ENCODE peak calls at places on chromosomes 2 and 18, in four cellular contexts. X is IMR-90, B is transverse colon, H is Peyer's patch. L is an unnamed sample.

GRCh38 chr2:79947751-79948150 is 356.8 kb downstream of the LRRTM1 start:
- DNase-seq in X (no peak), B (no peak), H (no peak), L (no peak)

GRCh38 chr2:209872675-209873074 is 101.0 kb downstream of the UNC80 start:
- DNase-seq in X (no peak), B (no peak), H (no peak), L (no peak)

GRCh38 chr2:26245810-26246209 is 1.1 kb downstream of the HADHB start:
- DNase-seq in X (peak), B (no peak), H (no peak), L (no peak)

GRCh38 chr18:8841781-8842485 is 136.6 kb downstream of the MTCL1 start:
- DNase-seq in X (peak), B (no peak), H (no peak), L (no peak)

GRCh38 chr2:207289295-207290018 is 123.7 kb upstream of the KLF7 start:
- DNase-seq in X (no peak), B (no peak), H (no peak), L (no peak)

GRCh38 chr2:20450201-20451108 is 3.6 kb downstream of the RHOB start:
- DNase-seq in X (peak), B (peak), H (no peak), L (no peak)

GRCh38 chr2:54497738-54498680 is 41.9 kb downstream of the SPTBN1 start:
- DNase-seq in X (peak), B (no peak), H (no peak), L (no peak)

GRCh38 chr2:226985227-226985946 is 149.5 kb downstream of the RHBDD1 start:
- DNase-seq in X (peak), B (peak), H (no peak), L (no peak)

GRCh38 chr2:151049746-151050145 is 211.9 kb downstream of the RBM43 start:
- DNase-seq in X (peak), B (no peak), H (no peak), L (no peak)

GRCh38 chr2:132642415-132642814 is 27.6 kb downstream of the LYPD1 start:
- DNase-seq in X (no peak), B (no peak), H (no peak), L (no peak)

GRCh38 chr2:132641819-132642218 is 28.2 kb downstream of the LYPD1 start:
- DNase-seq in X (no peak), B (no peak), H (no peak), L (no peak)

GRCh38 chr2:132645943-132646804 is 23.8 kb downstream of the LYPD1 start:
- DNase-seq in X (no peak), B (no peak), H (peak), L (no peak)

GRCh38 chr2:132646805-132647115 is 23.2 kb downstream of the LYPD1 start:
- DNase-seq in X (peak), B (no peak), H (no peak), L (no peak)

DNA sequence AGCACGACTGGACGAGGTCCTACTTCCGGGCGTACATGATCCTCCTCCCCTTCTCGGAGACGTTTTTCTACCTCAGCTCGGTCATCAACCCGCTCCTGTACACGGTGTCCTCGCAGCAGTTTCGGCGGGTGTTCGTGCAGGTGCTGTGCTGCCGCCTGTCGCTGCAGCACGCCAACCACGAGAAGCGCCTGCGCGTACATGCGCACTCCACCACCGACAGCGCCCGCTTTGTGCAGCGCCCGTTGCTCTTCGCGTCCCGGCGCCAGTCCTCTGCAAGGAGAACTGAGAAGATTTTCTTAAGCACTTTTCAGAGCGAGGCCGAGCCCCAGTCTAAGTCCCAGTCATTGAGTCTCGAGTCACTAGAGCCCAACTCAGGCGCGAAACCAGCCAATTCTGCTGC is 24.8 kb downstream of the LYPD1 start:
- DNase-seq in X (no peak), B (no peak), H (no peak), L (peak)
- H3K27ac ChIP-seq in X (no peak), B (no peak), H (no peak), L (no peak)

GRCh38 chr2:85665264-85665937 is 2.6 kb downstream of the SFTPB start:
- DNase-seq in X (no peak), B (no peak), H (no peak), L (no peak)
- H3K4me3 ChIP-seq in X (no peak), B (no peak), H (no peak), L (no peak)

DNA sequence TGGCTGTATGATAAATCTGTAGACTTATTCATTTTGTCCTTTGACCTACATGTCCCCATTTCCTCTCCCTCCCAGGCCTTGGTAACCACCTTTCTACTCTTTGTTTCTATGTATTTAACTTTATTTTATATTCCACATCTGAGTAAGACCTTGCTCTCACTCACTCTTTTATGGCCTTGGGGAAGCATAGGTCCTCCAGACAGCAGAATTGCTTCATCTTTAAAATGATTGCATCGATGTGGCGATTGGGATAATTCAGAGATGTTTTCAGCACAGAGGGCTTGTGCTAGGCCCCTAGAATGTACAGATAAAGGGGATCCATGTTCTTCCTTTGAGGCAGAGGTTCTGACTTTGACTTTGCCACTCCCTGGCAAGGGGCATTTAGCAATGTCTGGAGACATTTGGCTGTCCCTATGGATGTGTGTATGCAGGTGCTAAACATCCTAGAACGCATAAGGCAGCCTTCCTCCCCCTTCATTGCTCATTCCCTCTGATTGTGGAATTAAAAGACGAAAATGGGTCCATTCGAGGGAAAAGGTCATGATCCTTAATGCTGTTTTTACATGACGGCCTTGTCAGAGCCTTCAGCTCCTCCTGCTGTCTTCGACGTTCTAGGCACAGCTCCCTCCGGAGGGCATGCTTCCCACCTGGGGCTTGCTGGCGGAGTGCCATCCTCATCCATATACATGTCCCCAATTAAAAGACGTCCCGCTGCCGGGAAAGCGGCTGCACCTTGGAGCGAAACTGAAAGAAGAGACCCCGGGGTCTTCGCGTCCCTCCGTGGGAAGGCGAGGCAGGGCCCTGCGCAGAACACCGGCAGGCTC is 1.1 kb upstream of the GPR39 start:
- DNase-seq in X (peak), B (peak), H (no peak), L (no peak)
- TF ChIP-seq CTCF in X (no peak), B (no peak), H (no peak), L (no peak)

DNA sequence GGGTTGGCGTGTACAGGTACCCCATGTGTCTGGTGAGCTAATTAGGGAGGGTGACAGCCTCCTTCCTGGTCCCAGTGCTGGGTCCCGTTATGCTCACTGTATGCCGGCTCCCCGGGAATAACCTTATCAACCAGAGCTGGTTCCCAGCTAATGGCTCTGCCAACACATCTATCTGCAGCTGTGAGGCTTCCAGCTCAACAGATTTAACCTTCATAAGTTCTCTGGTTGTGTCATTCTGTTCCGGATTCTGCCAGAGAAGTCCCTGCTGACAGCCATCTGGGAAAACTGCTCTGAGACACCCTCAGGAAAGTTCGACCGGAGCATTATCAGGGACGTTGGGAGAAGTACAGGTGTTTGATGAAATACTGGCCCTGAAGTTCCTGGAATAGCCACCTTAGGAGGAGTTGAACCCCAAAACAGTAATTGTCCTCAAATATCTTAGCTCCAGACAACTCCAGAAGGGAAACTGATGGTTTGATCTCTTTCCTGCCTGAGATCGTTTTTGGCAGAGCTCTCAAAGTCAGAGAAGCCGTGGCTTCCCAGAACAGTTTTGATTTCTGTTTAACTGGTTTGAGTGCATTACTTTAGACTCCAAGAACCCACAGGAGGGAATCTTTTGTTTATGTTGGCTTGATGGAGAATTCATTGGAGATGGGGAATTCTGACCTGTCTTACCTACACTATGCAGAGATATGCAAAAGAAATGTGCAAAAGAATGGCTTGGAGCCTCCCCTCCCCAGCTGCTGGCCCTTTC is 39.4 kb upstream of the TXNDC2 start:
- DNase-seq in X (peak), B (no peak), H (no peak), L (no peak)
- H3K27ac ChIP-seq in X (no peak), B (peak), H (no peak), L (peak)

DNA sequence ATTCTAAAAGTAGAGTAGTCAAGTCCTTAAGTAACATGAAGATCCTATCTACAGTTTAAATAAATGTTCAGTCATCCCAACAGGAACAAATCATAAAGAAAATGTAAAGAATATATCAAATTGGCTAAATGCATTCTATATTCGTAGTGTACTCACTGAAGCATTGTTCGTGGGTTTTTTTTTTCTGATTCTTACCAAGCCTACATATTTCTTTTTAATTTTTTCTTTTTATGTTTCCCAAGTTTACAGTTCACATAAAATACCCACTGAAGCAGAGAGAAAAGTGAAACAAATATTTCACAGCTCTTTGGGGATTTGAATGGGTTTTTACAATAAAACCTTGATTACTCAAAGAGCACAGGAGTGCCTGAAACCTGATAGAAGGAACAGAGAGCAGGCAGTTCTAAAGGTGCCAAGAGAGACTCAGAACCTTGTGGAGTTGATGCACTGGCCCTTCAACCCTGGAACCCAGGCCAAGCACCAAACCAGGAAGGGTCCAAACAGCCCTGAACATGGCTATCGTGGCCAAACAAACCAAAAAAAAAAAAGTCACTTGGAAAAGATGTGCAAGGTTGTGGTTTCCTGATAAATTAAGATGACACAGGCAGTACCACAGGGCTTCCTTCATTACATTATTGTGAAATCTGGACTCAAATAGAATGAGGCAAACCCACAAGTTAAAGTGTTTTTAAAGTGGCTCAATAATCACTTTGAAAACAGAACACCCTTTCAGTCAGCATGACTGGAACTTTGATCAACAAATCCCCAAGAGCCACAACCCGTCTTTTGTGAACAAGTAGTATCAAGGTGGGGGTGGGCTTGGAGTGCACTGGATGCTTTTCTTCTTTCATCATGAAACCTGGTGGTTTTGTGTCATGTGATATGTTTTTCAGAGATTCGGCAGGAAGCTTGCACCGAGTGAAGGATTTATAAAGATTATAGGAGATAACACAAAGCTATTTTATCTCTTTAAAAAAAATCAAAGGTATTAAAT is 245.0 kb upstream of the FN1 start:
- DNase-seq in X (peak), B (no peak), H (no peak), L (no peak)
- H3K4me3 ChIP-seq in X (no peak), B (no peak), H (no peak), L (no peak)